ENCODE peak calls at places on chromosomes 1 and 21, in eight cellular contexts. L is sigmoid colon, N is upper lobe of left lung, C is K562, F is lower leg skin, X is IMR-90, I is esophagus muscularis mucosa, M is body of pancreas. Y is an unnamed sample.

GRCh38 chr1:84433253-84434080 is 35.2 kb downstream of the DNASE2B start:
- DNase-seq in L (no peak), N (peak), C (peak), F (no peak), X (peak), I (no peak), M (peak), Y (peak)

GRCh38 chr1:67834246-67834877 is 1.1 kb upstream of the GNG12 start:
- DNase-seq in L (no peak), N (no peak), C (no peak), F (no peak), X (no peak), I (no peak), M (no peak), Y (no peak)

GRCh38 chr1:70807088-70807664 is 240.4 kb downstream of the PTGER3 start:
- DNase-seq in L (no peak), N (no peak), C (no peak), F (no peak), X (no peak), I (no peak), M (no peak), Y (no peak)

GRCh38 chr1:84756455-84757082 is 66.3 kb upstream of the SSX2IP start:
- DNase-seq in L (no peak), N (no peak), C (no peak), F (no peak), X (peak), I (no peak), M (no peak), Y (no peak)

GRCh38 chr1:204427302-204427701 is 15.7 kb upstream of the PPP1R15B start:
- DNase-seq in L (no peak), N (no peak), C (no peak), F (peak), X (no peak), I (no peak), M (no peak), Y (no peak)

GRCh38 chr1:116820362-116820761 is 66.1 kb downstream of the CD2 start:
- DNase-seq in L (no peak), N (no peak), C (no peak), F (no peak), X (peak), I (no peak), M (peak), Y (no peak)

GRCh38 chr1:244318512-244318911 is 133.2 kb downstream of the ADSS2 start:
- DNase-seq in L (no peak), N (no peak), C (no peak), F (peak), X (no peak), I (no peak), M (no peak), Y (no peak)

GRCh38 chr1:192958871-192959270 is 100.3 kb downstream of the UCHL5 start:
- DNase-seq in L (no peak), N (no peak), C (no peak), F (no peak), X (peak), I (no peak), M (no peak), Y (no peak)

GRCh38 chr1:168236836-168237611 is 11.2 kb downstream of the SFT2D2 start:
- DNase-seq in L (no peak), N (no peak), C (no peak), F (no peak), X (no peak), I (no peak), M (no peak), Y (peak)

GRCh38 chr1:223019236-223019635 is 123.8 kb downstream of the TLR5 start:
- DNase-seq in L (no peak), N (no peak), C (no peak), F (no peak), X (no peak), I (no peak), M (no peak), Y (no peak)

GRCh38 chr1:19840228-19840627 is 25.1 kb upstream of the RNF186 start:
- DNase-seq in L (no peak), N (no peak), C (no peak), F (no peak), X (peak), I (no peak), M (no peak), Y (no peak)

GRCh38 chr1:236518343-236518742 is 5.4 kb upstream of the LGALS8 start:
- DNase-seq in L (no peak), N (no peak), C (no peak), F (no peak), X (no peak), I (no peak), M (no peak), Y (no peak)

GRCh38 chr21:35284199-35284598 is 235.1 kb upstream of the RUNX1 start:
- DNase-seq in L (no peak), N (no peak), C (no peak), F (no peak), X (no peak), I (no peak), M (no peak), Y (peak)

GRCh38 chr1:50517488-50517887 is 94.2 kb upstream of the DMRTA2 start:
- DNase-seq in L (no peak), N (no peak), C (no peak), F (no peak), X (no peak), I (no peak), M (no peak), Y (no peak)

GRCh38 chr1:224438989-224439388 is 4.4 kb upstream of the WDR26 start:
- DNase-seq in L (no peak), N (peak), C (no peak), F (no peak), X (no peak), I (no peak), M (no peak), Y (no peak)

GRCh38 chr1:184583837-184584236 is 170.8 kb downstream of the EDEM3 start:
- DNase-seq in L (no peak), N (no peak), C (no peak), F (no peak), X (no peak), I (no peak), M (no peak), Y (no peak)

GRCh38 chr21:24147674-24148073 is 1459.6 kb downstream of the MRPL39 start:
- DNase-seq in L (no peak), N (no peak), C (no peak), F (no peak), X (no peak), I (no peak), M (no peak), Y (no peak)

GRCh38 chr1:228141082-228141870 is 1.2 kb downstream of the GUK1 start:
- DNase-seq in L (peak), N (no peak), C (peak), F (peak), X (peak), I (no peak), M (peak), Y (peak)

GRCh38 chr1:228142616-228143203 is 2.6 kb downstream of the GUK1 start:
- DNase-seq in L (no peak), N (no peak), C (no peak), F (peak), X (no peak), I (no peak), M (no peak), Y (peak)

GRCh38 chr1:228140724-228141081 is 624 bp downstream of the GUK1 start:
- DNase-seq in L (no peak), N (no peak), C (no peak), F (no peak), X (no peak), I (no peak), M (no peak), Y (no peak)

GRCh38 chr1:228143480-228144212 is 3.6 kb downstream of the GUK1 start:
- DNase-seq in L (peak), N (no peak), C (no peak), F (no peak), X (no peak), I (no peak), M (no peak), Y (no peak)

DNA sequence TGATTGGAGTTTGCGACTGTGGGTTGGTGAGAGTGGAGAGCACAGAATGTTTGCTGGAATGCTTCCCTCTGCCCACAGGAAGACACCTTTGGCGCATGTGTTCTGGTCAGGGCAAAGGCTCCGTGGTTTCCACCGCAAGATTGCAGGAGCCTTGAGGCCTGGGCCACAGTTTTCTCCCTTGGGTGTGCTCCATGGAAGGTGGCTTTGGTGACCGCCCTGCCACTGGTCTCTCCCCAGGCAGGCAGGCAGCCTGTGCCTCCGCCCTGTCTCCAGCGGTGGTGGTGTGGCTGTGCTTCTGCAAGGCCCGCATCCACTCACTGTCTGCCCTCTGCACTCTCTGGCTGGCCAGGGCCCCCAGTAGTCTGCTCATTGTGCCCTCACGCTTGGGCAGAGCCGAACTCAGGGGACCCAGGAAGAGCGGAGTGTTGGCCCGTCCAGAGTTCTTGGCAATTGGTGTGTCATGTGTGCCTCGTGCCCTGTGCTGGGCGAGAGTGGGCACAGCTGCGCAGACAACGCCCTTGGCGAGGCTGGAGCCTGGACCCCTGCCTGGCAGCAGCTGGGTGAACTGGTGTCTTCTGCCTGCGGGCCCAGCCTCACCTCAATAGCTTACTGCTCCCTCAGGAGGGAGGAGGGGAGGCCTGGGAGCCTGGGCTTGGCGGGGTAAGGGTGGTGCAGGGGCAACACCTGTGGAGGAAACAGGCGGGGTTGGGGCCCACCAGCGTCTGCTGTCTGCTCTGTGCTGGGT is 2.0 kb downstream of the GUK1 start:
- DNase-seq in L (peak), N (no peak), C (no peak), F (peak), X (peak), I (no peak), M (no peak), Y (peak)
- H3K4me3 ChIP-seq in L (peak), N (peak), C (peak), F (no peak), X (no peak), I (peak), M (no peak), Y (no peak)

GRCh38 chr1:151008244-151009205 is at the start of gene PRUNE1:
- DNase-seq in L (peak), N (peak), C (peak), F (peak), X (peak), I (peak), M (peak), Y (peak)
- TF ChIP-seq POLR2A in L (peak), N (peak), C (peak), F (no peak), X (peak), I (no peak), M (peak), Y (no peak)

DNA sequence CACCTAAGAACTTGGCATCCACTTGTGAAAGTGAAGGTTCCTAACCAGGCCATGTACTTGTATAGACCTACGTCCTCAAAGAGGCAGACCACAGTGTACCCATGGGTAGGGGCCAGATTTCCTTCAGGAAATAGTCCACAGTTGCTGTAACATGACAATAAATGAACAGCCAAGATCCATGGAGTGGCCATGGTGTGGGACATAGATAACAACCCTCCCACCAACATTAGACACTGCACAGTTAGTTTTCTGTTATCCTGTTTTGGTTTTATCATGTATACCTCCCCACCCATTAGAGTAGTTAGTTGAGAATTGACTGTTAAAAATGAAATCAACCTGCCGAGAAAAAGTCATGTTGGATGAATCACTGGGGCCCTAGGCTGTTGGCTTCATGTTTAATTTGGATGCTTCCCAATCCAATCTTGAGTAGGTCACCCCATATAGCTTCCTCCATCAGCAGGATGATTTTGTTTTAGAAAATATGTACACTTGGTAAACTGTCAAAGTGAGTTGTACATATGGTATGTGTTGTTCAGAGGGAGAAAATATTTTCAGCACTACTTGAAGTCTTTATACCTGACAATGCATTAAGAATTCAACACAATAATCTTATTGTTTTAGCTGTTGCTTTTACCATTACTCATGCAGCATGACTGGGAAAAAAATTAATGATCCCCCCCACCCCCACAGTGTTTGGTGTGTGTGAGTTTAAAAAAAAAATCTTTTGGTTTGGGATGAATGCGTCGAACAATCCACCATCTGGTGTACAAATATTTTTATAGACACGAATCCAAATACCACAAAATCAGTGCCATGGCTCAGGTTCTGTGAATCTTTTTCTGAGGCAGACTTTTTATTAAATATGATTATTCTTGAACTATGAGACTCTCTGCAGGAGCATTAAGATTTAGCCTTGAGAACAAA is 88.3 kb upstream of the ARHGAP29 start:
- DNase-seq in L (no peak), N (no peak), C (no peak), F (no peak), X (peak), I (no peak), M (no peak), Y (no peak)
- H3K4me3 ChIP-seq in L (no peak), N (no peak), C (no peak), F (no peak), X (no peak), I (no peak), M (no peak), Y (no peak)

GRCh38 chr1:56411484-56412180 is 167.7 kb downstream of the PLPP3 start:
- DNase-seq in L (no peak), N (no peak), C (no peak), F (peak), X (no peak), I (no peak), M (peak), Y (peak)
- TF ChIP-seq POLR2A in L (no peak), N (no peak), C (no peak), F (no peak), X (no peak), I (no peak), M (no peak), Y (no peak)

GRCh38 chr1:21833392-21833976 is 21.4 kb downstream of the LDLRAD2 start:
- DNase-seq in L (no peak), N (no peak), C (no peak), F (no peak), X (no peak), I (no peak), M (no peak), Y (no peak)
- H3K4me3 ChIP-seq in L (no peak), N (no peak), C (no peak), F (no peak), X (no peak), I (no peak), M (no peak), Y (no peak)

GRCh38 chr1:31579374-31579773 is 3.1 kb downstream of the TINAGL1 start:
- DNase-seq in L (peak), N (no peak), C (no peak), F (no peak), X (no peak), I (no peak), M (no peak), Y (peak)
- TF ChIP-seq POLR2A in L (no peak), N (no peak), C (no peak), F (no peak), X (no peak), I (no peak), M (no peak), Y (peak)

DNA sequence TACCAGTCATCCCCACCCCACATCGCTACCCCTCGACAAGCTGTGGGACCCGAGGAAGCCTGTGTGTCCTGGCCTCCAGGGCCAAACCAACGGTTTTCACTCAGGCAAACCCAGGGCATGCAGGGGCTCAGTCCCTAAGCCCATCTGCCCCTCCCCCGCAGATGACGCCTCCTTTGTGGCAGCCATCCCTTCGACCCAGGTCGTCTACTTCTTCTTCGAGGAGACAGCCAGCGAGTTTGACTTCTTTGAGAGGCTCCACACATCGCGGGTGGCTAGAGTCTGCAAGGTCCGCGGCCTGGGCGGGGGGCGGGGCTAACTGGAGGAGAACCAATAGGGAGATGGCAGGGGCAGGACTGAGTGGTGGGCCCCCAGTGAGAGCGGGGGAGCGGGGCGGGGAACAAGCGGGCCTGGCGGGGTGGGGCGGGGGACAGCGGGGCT is 7.4 kb downstream of the SEMA4A start:
- DNase-seq in L (peak), N (peak), C (peak), F (peak), X (peak), I (peak), M (peak), Y (peak)
- H3K4me3 ChIP-seq in L (peak), N (peak), C (peak), F (no peak), X (peak), I (peak), M (no peak), Y (peak)

Y was measured in adrenal gland.